ENCODE peak calls at places on chromosomes 4 and X, in six cellular contexts. O is upper lobe of right lung, T is thyroid gland, I is heart right ventricle, S is mesenchymal stem cell, G is pancreas. H is an unnamed sample. For H3K9me3, the result is how much of the 10 kb centered on the place peaks cover.

GRCh38 chrX:1416965-1417760 is 25.2 kb upstream of the SLC25A6 start:
- DNase-seq in O (peak), T (no peak), I (no peak), S (no peak), G (no peak), H (no peak)

GRCh38 chr4:116705466-116705865 is 379.9 kb downstream of the TRAM1L1 start:
- DNase-seq in O (peak), T (no peak), I (no peak), S (no peak), G (no peak), H (no peak)

GRCh38 chr4:146976145-146976544 is 30.5 kb upstream of the TTC29 start:
- DNase-seq in O (no peak), T (no peak), I (no peak), S (no peak), G (no peak), H (no peak)

GRCh38 chr4:3721627-3722026 is 44.6 kb upstream of the ADRA2C start:
- DNase-seq in O (no peak), T (no peak), I (peak), S (no peak), G (no peak), H (no peak)

GRCh38 chr4:140131663-140132229 is 22.2 kb downstream of the MAML3 start:
- DNase-seq in O (no peak), T (no peak), I (no peak), S (no peak), G (no peak), H (no peak)

GRCh38 chr4:54554339-54554990 is 103.3 kb upstream of the KIT start:
- DNase-seq in O (no peak), T (no peak), I (no peak), S (no peak), G (no peak), H (no peak)

GRCh38 chr4:176123710-176124407 is 58.2 kb downstream of the WDR17 start:
- DNase-seq in O (no peak), T (peak), I (no peak), S (peak), G (peak), H (peak)

GRCh38 chr4:145865274-145865941 is 73.2 kb downstream of the ZNF827 start:
- DNase-seq in O (no peak), T (no peak), I (no peak), S (no peak), G (no peak), H (no peak)

GRCh38 chrX:124211312-124211942 is 121.0 kb upstream of the TEX13D start:
- DNase-seq in O (no peak), T (no peak), I (no peak), S (peak), G (no peak), H (no peak)

GRCh38 chr4:37480509-37480908 is 205.7 kb downstream of the RELL1 start:
- DNase-seq in O (no peak), T (no peak), I (no peak), S (no peak), G (no peak), H (no peak)

GRCh38 chr4:94544811-94545210 is 93.1 kb downstream of the PDLIM5 start:
- DNase-seq in O (no peak), T (no peak), I (no peak), S (peak), G (no peak), H (no peak)

GRCh38 chr4:64341711-64342110 is 67.5 kb downstream of the TECRL start:
- DNase-seq in O (no peak), T (peak), I (peak), S (no peak), G (no peak), H (no peak)

GRCh38 chrX:129738466-129739308 is at the start of gene XPNPEP2:
- DNase-seq in O (no peak), T (no peak), I (peak), S (no peak), G (no peak), H (peak)

GRCh38 chr4:37873383-37873782 is 17.5 kb upstream of the TBC1D1 start:
- DNase-seq in O (no peak), T (no peak), I (no peak), S (peak), G (no peak), H (no peak)

GRCh38 chr4:6333301-6334202 is 63.9 kb downstream of the WFS1 start:
- DNase-seq in O (no peak), T (no peak), I (no peak), S (no peak), G (no peak), H (peak)

GRCh38 chrX:40207626-40208025 is 109.9 kb upstream of the BCOR start:
- DNase-seq in O (no peak), T (no peak), I (no peak), S (no peak), G (no peak), H (no peak)

GRCh38 chr4:153111426-153112070 is 92.7 kb upstream of the TRIM2 start:
- DNase-seq in O (no peak), T (no peak), I (no peak), S (no peak), G (no peak), H (no peak)

GRCh38 chr4:53151489-53151788 is 214.4 kb downstream of the SCFD2 start:
- DNase-seq in O (no peak), T (no peak), I (no peak), S (no peak), G (no peak), H (no peak)

GRCh38 chrX:47247206-47247998 is 14.6 kb downstream of the USP11 start:
- DNase-seq in O (no peak), T (no peak), I (no peak), S (peak), G (no peak), H (no peak)

GRCh38 chr4:80192937-80193336 is 4.4 kb upstream of the PRDM8 start:
- DNase-seq in O (no peak), T (no peak), I (no peak), S (peak), G (no peak), H (no peak)

GRCh38 chrX:133881011-133881410 is 104.4 kb downstream of the GPC3 start:
- DNase-seq in O (no peak), T (no peak), I (no peak), S (no peak), G (no peak), H (no peak)

GRCh38 chr4:184320630-184321029 is 103.0 kb upstream of the ENPP6 start:
- DNase-seq in O (no peak), T (no peak), I (no peak), S (peak), G (no peak), H (no peak)

GRCh38 chr4:186710521-186711119 is 13.0 kb downstream of the FAT1 start:
- DNase-seq in O (no peak), T (no peak), I (no peak), S (no peak), G (no peak), H (no peak)

GRCh38 chr4:186717556-186717955 is 6.1 kb downstream of the FAT1 start:
- DNase-seq in O (no peak), T (no peak), I (no peak), S (no peak), G (no peak), H (no peak)

GRCh38 chr4:186714006-186714675 is 9.5 kb downstream of the FAT1 start:
- DNase-seq in O (no peak), T (no peak), I (peak), S (no peak), G (no peak), H (no peak)

GRCh38 chr4:186712690-186713089 is 11.0 kb downstream of the FAT1 start:
- DNase-seq in O (no peak), T (no peak), I (no peak), S (no peak), G (no peak), H (no peak)

DNA sequence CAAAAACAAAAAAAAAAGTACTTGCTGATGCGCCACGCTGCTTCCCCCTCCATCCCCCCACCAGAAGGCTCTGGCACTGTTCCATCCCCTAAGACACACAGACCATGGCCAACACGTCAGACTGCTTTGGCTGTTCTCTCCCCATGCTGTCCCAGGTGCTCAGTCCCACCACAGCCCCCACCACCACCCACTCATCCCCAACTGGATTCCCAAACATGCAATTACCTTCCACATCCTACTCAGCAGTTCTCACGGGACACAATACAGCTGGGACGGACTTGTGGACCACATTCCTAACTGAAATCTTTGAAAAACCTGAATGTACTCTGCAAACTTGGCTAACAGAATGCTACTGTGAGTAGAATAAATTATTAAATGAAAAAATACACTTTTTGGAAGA is 8.6 kb downstream of the FAT1 start:
- DNase-seq in O (no peak), T (no peak), I (no peak), S (no peak), G (no peak), H (no peak)
- H3K9me3 ChIP-seq in O (under half), T (under half), I (under half), S (under half), G (under half), H (under half)

DNA sequence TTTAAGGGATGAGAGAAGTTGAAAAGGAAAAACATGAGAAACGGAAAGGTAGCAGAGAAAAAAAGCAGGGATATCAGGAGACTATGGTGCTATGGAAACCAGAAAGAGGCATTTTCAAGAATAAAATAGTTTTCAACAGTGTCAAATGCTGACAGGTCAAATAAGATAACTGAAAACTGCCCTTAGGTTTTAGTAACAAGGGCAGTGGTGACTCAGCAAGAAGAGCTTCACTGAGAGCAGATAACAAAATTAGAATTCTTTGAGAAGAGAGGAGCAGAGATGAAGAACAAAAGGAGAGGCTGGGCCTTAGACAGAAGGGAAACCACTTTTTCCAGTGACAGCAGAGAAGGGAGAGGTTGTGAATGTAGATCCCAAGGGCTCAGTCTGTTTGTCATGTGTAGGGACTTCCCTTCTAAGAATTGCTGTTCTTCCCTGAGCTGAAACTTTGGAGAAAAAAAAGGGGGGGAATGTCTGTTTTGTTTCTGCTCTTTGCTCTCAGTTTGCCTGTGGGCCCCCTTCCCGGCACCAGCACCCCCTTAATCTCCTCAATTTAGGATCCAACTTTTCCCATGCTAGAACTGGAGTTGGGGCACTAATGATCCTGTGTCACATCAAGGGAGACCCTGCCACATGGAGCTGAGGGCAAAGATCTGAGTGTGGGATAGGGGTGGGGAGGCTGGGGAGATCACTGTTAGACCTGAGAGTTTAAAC is 26.8 kb upstream of the MAGEA10 start:
- DNase-seq in O (no peak), T (no peak), I (no peak), S (no peak), G (no peak), H (no peak)
- H3K9me3 ChIP-seq in O (under half), T (under half), I (under half), S (under half), G (under half), H (under half)

DNA sequence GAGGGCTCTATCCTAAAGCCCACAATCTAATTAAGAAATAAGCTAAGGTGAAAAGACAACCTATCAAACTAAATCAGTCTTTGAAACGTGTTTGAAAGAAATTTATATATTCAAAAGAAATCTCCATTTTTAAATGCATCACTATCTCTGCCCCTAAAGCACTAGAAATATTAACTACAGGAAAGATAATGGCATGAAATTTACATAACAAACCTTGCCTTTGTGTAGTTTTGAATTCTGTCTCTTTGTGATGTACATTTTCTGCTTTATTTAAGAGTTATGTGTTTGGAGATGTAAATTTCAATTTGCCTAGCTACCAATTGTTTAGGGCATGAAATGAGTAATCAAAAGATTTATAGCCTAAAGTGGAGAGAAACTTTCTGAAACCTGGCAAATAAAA is 286.1 kb upstream of the TBX22 start:
- DNase-seq in O (no peak), T (no peak), I (no peak), S (no peak), G (no peak), H (no peak)
- H3K9me3 ChIP-seq in O (under half), T (under half), I (under half), S (under half), G (under half), H (under half)

GRCh38 chrX:144819406-144819805 is 427.9 kb upstream of the SPANXN1 start:
- DNase-seq in O (no peak), T (no peak), I (no peak), S (peak), G (no peak), H (no peak)
- H3K9me3 ChIP-seq in O (under half), T (under half), I (under half), S (under half), G (under half), H (under half)

DNA sequence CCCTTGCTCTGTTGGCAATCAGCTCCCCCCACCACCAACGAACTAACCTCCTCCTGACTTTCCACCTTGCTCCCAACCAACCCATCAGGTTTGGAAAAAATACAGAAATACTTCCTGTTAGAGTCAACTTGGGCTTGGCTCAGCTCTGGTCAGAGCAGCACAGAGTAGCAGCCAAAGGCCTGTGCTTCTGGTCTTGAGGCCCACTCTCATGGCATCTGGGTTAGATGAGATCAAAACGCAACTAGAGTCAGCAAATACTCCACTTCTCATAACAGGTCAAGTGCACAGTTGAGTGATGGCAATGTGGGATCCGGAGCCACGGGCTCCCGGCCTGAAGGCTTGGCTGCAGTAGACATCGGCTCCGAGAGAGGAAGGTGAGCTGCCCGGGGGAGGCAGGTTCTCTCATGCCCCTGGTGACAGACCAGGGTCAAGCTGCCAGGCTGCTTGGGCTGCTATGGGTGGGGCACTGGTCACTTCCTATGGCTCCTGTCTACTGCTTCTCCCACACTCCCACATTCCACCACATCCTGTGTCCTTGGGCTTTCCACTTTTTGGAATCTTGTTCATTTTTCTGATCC is 34.8 kb downstream of the ZNF185 start:
- DNase-seq in O (no peak), T (no peak), I (no peak), S (no peak), G (no peak), H (no peak)
- H3K9me3 ChIP-seq in O (under half), T (under half), I (under half), S (under half), G (under half), H (under half)

GRCh38 chr4:120616-121015 is 3.7 kb upstream of the ZNF718 start:
- DNase-seq in O (no peak), T (no peak), I (no peak), S (no peak), G (no peak), H (no peak)

GRCh38 chr4:125085-125820 is 952 bp downstream of the ZNF718 start:
- DNase-seq in O (peak), T (peak), I (peak), S (peak), G (peak), H (peak)

GRCh38 chr4:125833-126232 is 1.5 kb downstream of the ZNF718 start:
- DNase-seq in O (no peak), T (peak), I (no peak), S (peak), G (no peak), H (peak)

GRCh38 chr4:121408-122084 is 2.8 kb upstream of the ZNF718 start:
- DNase-seq in O (no peak), T (no peak), I (no peak), S (no peak), G (no peak), H (no peak)

GRCh38 chr4:124275-125081 is at the start of gene ZNF718:
- DNase-seq in O (peak), T (peak), I (peak), S (peak), G (peak), H (peak)
- H3K9me3 ChIP-seq in O (under half), T (under half), I (under half), S (half or more), G (under half), H (under half)

H was measured in BE2C.